ENCODE peak calls at places on chromosome 6, in nine cellular contexts. U, A, X, J, I, O, C, E and S are unnamed samples. For H3K36me3, the result is how much of the 10 kb centered on the place peaks cover.

GRCh38 chr6:43189905-43190304 is 7.9 kb downstream of the CUL9 start:
- DNase-seq in U (peak), X (no peak), O (no peak), A (no peak), C (no peak), J (no peak), E (no peak), I (no peak), S (no peak)

GRCh38 chr6:170524188-170524535 is 28.9 kb downstream of the PSMB1 start:
- DNase-seq in X (no peak), O (no peak), C (no peak), J (no peak), A (no peak), U (no peak), E (no peak), I (no peak), S (no peak)

GRCh38 chr6:160031442-160031841 is 62.6 kb downstream of the IGF2R start:
- DNase-seq in C (peak), I (no peak), E (no peak), X (no peak), A (peak), O (peak), J (no peak), U (no peak), S (no peak)

GRCh38 chr6:166007349-166008263 is 160.0 kb downstream of the TBXT start:
- DNase-seq in C (peak), J (no peak), U (no peak), A (peak), X (no peak), I (no peak), O (peak), E (no peak), S (no peak)

GRCh38 chr6:11002176-11002575 is 41.9 kb downstream of the ELOVL2 start:
- DNase-seq in O (no peak), U (no peak), I (no peak), X (no peak), E (no peak), J (no peak), A (no peak), C (no peak), S (no peak)

GRCh38 chr6:158717341-158718328 is 67.8 kb downstream of the SYTL3 start:
- DNase-seq in I (no peak), E (no peak), X (peak), U (no peak), J (no peak), C (no peak), O (no peak), A (no peak), S (no peak)

GRCh38 chr6:39203804-39204495 is 25.3 kb downstream of the KCNK5 start:
- DNase-seq in O (no peak), U (no peak), A (no peak), C (no peak), J (peak), I (no peak), E (no peak), X (peak), S (no peak)

GRCh38 chr6:96926425-96926824 is 1.9 kb downstream of the KLHL32 start:
- DNase-seq in U (peak), E (no peak), O (no peak), C (no peak), J (no peak), I (no peak), A (no peak), X (no peak), S (no peak)

GRCh38 chr6:33147807-33148666 is 44.2 kb downstream of the COL11A2 start:
- DNase-seq in J (no peak), I (peak), X (no peak), O (peak), A (peak), E (no peak), U (peak), C (peak), S (no peak)

GRCh38 chr6:136792066-136792944 is at the start of gene MAP3K5:
- DNase-seq in J (peak), E (peak), O (peak), U (peak), I (peak), X (peak), A (peak), C (peak), S (peak)

GRCh38 chr6:21924002-21924401 is 330.5 kb downstream of the SOX4 start:
- DNase-seq in O (no peak), U (no peak), E (no peak), I (no peak), C (no peak), A (no peak), X (no peak), J (no peak), S (no peak)

GRCh38 chr6:70131528-70131927 is 171.4 kb downstream of the COL9A1 start:
- DNase-seq in A (no peak), I (no peak), J (no peak), C (no peak), E (no peak), X (no peak), O (no peak), U (no peak), S (no peak)

GRCh38 chr6:32868257-32868788 is 14.3 kb downstream of the PSMB9 start:
- DNase-seq in U (peak), X (peak), J (peak), O (peak), A (peak), I (peak), E (peak), C (peak), S (peak)

DNA sequence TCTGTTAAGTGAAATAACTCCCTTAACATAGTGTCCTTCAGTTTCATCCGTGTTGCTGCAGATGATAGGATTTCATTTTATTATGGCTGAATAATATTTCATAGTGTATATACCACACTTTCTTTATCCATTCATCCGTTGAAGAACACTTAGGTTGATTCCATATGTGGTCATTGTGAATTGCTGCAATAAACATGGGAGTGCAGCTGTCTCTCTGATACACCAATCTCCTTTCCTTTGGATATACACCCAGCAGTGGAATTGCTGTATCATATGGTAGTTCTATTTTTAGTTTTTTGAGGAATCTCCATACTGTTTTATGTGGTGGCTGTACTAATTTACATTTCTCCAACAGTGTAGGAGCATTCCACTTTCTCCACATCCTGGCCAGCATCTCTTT is 193.1 kb downstream of the SLC16A10 start:
- DNase-seq in J (no peak), C (no peak), I (no peak), A (peak), E (no peak), X (no peak), U (no peak), O (no peak), S (no peak)
- H3K36me3 ChIP-seq in J (under half), C (under half), I (under half), A (under half), E (under half), X (under half), U (under half), O (under half), S (under half)

DNA sequence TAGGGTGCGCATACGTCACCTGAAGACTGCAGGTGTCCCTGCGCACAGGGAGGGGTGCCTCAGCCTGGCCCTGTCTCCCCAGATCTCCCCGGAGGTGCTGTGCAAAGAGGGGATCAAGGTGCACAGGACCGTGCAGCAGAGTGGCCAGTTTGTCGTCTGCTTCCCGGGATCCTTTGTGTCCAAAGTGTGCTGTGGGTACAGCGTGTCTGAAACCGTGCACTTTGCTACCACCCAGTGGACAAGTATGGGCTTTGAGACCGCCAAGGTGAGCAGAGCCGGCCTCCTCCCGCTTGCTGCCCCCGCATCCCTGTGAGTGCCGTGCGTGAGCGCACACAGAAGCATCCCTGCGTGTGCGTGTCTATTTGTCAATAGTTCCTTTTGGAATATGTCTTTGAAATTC is 150.7 kb downstream of the DTNBP1 start:
- DNase-seq in X (no peak), I (no peak), J (no peak), O (no peak), A (no peak), E (no peak), U (peak), C (no peak), S (no peak)
- H3K27ac ChIP-seq in X (no peak), I (no peak), J (no peak), O (no peak), A (no peak), E (no peak), U (no peak), C (no peak), S (no peak)

GRCh38 chr6:44652551-44652950 is 265.0 kb downstream of the CDC5L start:
- DNase-seq in X (no peak), A (peak), I (no peak), C (no peak), E (no peak), O (no peak), J (no peak), U (no peak), S (no peak)

GRCh38 chr6:44649365-44650025 is 262.0 kb downstream of the CDC5L start:
- DNase-seq in E (no peak), O (peak), I (no peak), A (peak), C (no peak), J (no peak), U (no peak), X (no peak), S (no peak)

GRCh38 chr6:44651604-44652003 is 264.1 kb downstream of the CDC5L start:
- DNase-seq in J (no peak), U (no peak), C (no peak), I (no peak), A (no peak), E (no peak), O (no peak), X (no peak), S (no peak)

GRCh38 chr6:44650947-44651346 is 263.4 kb downstream of the CDC5L start:
- DNase-seq in U (no peak), J (no peak), A (peak), E (no peak), I (no peak), O (no peak), C (peak), X (no peak), S (no peak)

GRCh38 chr6:44650495-44650894 is 263.0 kb downstream of the CDC5L start:
- DNase-seq in J (no peak), O (no peak), E (no peak), A (no peak), C (no peak), U (no peak), X (no peak), I (no peak), S (no peak)
- H3K36me3 ChIP-seq in J (under half), O (under half), E (under half), A (under half), C (under half), U (under half), X (under half), I (under half), S (under half)

GRCh38 chr6:30820196-30820595 is 64.1 kb upstream of the DDR1 start:
- DNase-seq in C (peak), I (no peak), O (peak), E (no peak), A (peak), X (peak), J (peak), U (no peak), S (no peak)
- H3K27ac ChIP-seq in C (no peak), I (no peak), O (peak), E (no peak), A (peak), X (no peak), J (peak), U (peak), S (peak)

DNA sequence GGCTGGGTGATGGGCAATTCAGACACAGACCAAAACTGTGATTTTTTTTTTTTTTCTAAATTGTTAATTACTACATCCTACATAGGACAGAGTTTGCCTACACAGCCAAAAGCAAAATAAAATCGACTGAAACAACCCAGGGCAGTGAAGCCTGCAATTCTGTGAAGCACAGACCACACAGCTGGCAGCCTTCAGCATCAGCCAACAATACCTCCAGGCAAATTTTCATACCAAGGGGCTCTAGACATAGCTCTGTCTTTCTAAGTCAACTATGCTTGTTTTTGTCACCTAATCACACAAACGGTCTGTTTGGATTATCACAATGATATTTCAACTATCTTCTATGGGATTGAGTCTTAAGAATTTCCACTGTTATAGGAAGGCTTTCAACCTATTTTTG is 17.6 kb downstream of the RMND1 start:
- DNase-seq in E (no peak), A (no peak), J (no peak), C (no peak), I (no peak), X (no peak), O (no peak), U (no peak), S (no peak)
- H3K36me3 ChIP-seq in E (under half), A (under half), J (under half), C (under half), I (under half), X (under half), O (under half), U (half or more), S (under half)

GRCh38 chr6:34610819-34611477 is 54.8 kb upstream of the SPDEF start:
- DNase-seq in E (no peak), X (no peak), O (peak), J (peak), U (peak), I (no peak), A (peak), C (peak), S (no peak)

GRCh38 chr6:34616230-34616591 is 60.1 kb upstream of the SPDEF start:
- DNase-seq in E (no peak), J (no peak), I (no peak), U (no peak), A (no peak), O (no peak), X (no peak), C (no peak), S (no peak)

GRCh38 chr6:34618430-34619182 is 62.5 kb upstream of the SPDEF start:
- DNase-seq in U (no peak), J (no peak), A (no peak), C (no peak), O (no peak), E (no peak), X (no peak), I (no peak), S (no peak)

GRCh38 chr6:34615574-34616229 is 59.6 kb upstream of the SPDEF start:
- DNase-seq in I (no peak), A (no peak), O (no peak), C (no peak), J (no peak), U (peak), X (no peak), E (no peak), S (no peak)
- H3K27ac ChIP-seq in I (no peak), A (no peak), O (no peak), C (no peak), J (no peak), U (peak), X (no peak), E (no peak), S (no peak)

GRCh38 chr6:44430322-44430721 is 42.8 kb downstream of the CDC5L start:
- DNase-seq in J (no peak), X (no peak), U (no peak), E (no peak), C (peak), O (peak), A (peak), I (no peak), S (no peak)
- H3K36me3 ChIP-seq in J (under half), X (under half), U (half or more), E (under half), C (under half), O (under half), A (under half), I (under half), S (under half)

GRCh38 chr6:101783287-101783686 is 389.8 kb downstream of the GRIK2 start:
- DNase-seq in J (no peak), C (no peak), O (no peak), E (no peak), I (no peak), U (no peak), X (no peak), A (no peak), S (no peak)
- H3K27ac ChIP-seq in J (no peak), C (no peak), O (no peak), E (no peak), I (no peak), U (no peak), X (no peak), A (no peak), S (no peak)

DNA sequence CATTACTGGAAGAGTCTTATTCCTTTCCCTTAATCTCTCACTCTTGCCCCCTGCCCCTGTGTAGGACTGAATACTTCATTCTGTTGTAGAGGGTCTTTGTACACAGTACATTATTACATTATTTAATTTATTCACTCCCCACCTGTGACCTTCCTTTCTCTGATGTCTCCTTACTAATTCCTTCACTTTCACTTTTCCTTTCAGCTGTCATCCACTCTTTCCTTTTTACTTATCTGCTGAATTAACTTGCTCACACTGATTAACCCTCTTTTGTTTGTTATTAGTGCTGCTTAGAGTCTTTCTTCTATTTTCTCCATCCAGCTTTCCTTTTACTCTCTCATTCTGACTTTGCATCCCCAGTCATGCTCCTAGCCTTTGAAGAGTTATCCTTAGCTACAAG is 6.5 kb upstream of the PGBD1 start:
- DNase-seq in C (no peak), A (no peak), O (no peak), U (no peak), I (no peak), E (no peak), X (no peak), J (no peak), S (no peak)
- H3K36me3 ChIP-seq in C (under half), A (under half), O (under half), U (half or more), I (under half), E (under half), X (under half), J (under half), S (under half)

GRCh38 chr6:26017567-26017966 is 55.0 kb downstream of the TRIM38 start:
- DNase-seq in A (peak), O (peak), U (no peak), C (peak), J (peak), I (peak), E (peak), X (peak), S (peak)
- H3K27ac ChIP-seq in A (peak), O (no peak), U (no peak), C (peak), J (no peak), I (peak), E (peak), X (peak), S (no peak)